ENCODE peak calls at places on chromosome 11, in five cellular contexts. C is neural crest cell; F is glutamatergic neuron; J is CD4-positive, alpha-beta T cell; B is activated CD8-positive, alpha-beta T cell treated with anti-CD3 and anti-CD28 coated beads for 36 hours. Y is an unnamed sample.
A peak's percentile ranks its signal among the peaks of the same experiment; 100 is the strongest.

GRCh38 chr11:43866520-43866919 is 14.1 kb upstream of the ALKBH3 start:
- DNase-seq in C (no peak), J (no peak), F (no peak), B (no peak), Y (no peak)

GRCh38 chr11:117328414-117329010 is 858 bp downstream of the CEP164 start:
- DNase-seq in B (peak; percentile 20), C (no peak), F (no peak), J (no peak), Y (peak; percentile 36)

GRCh38 chr11:64839335-64839734 is 5.1 kb downstream of the CDC42BPG start:
- DNase-seq in F (no peak), C (no peak), J (no peak), B (no peak), Y (no peak)

GRCh38 chr11:19168090-19168489 is 33.7 kb downstream of the CSRP3 start:
- DNase-seq in C (no peak), J (no peak), B (no peak), F (no peak), Y (no peak)

GRCh38 chr11:6350070-6350469 is 29.8 kb upstream of the CAVIN3 start:
- DNase-seq in F (no peak), C (no peak), B (no peak), J (no peak), Y (no peak)

GRCh38 chr11:2519879-2520735 is 75.3 kb downstream of the KCNQ1 start:
- DNase-seq in J (no peak), F (peak; percentile 21), C (no peak), B (no peak), Y (no peak)

GRCh38 chr11:78830277-78830676 is 255.6 kb upstream of the NARS2 start:
- DNase-seq in J (no peak), B (no peak), F (peak; percentile 28), C (no peak), Y (no peak)

GRCh38 chr11:120747801-120748484 is 236.4 kb downstream of the GRIK4 start:
- DNase-seq in C (no peak), B (no peak), F (no peak), J (no peak), Y (no peak)

GRCh38 chr11:125110996-125111340 is 458 bp downstream of the TMEM218 start:
- DNase-seq in F (no peak), J (peak; percentile 3), B (peak; percentile 23), C (no peak), Y (no peak)

GRCh38 chr11:117005758-117006157 is 92.5 kb downstream of the SIK3 start:
- DNase-seq in C (no peak), B (no peak), F (no peak), J (no peak), Y (no peak)

GRCh38 chr11:46920709-46921108 is 2.4 kb upstream of the LRP4 start:
- DNase-seq in B (no peak), J (no peak), C (no peak), F (no peak), Y (no peak)

GRCh38 chr11:8338138-8338537 is 74.5 kb upstream of the LMO1 start:
- DNase-seq in J (no peak), C (peak; percentile 77), F (peak; percentile 77), B (peak; percentile 52), Y (peak; percentile 83)

GRCh38 chr11:5983443-5983842 is 3.3 kb downstream of the OR52L1 start:
- DNase-seq in J (no peak), B (no peak), C (no peak), F (no peak), Y (no peak)

GRCh38 chr11:34929794-34930763 is 13.7 kb downstream of the PDHX start:
- DNase-seq in J (no peak), F (no peak), C (no peak), B (no peak), Y (no peak)

GRCh38 chr11:76163289-76163880 is 42.9 kb downstream of the WNT11 start:
- DNase-seq in F (no peak), J (no peak), C (no peak), B (no peak), Y (no peak)

GRCh38 chr11:72598901-72599300 is 75.3 kb downstream of the PDE2A start:
- DNase-seq in F (peak; percentile 60), J (no peak), B (no peak), C (peak; percentile 51), Y (no peak)

GRCh38 chr11:129922674-129923073 is 27.3 kb upstream of the NFRKB start:
- DNase-seq in B (no peak), C (no peak), F (no peak), J (no peak), Y (no peak)

GRCh38 chr11:123235117-123235686 is 40.2 kb upstream of the CLMP start:
- DNase-seq in C (peak; percentile 14), F (peak; percentile 61), B (peak; percentile 60), J (peak; percentile 39), Y (no peak)

GRCh38 chr11:102010776-102011500 is 36.3 kb upstream of the CFAP300 start:
- DNase-seq in F (peak; percentile 74), B (no peak), C (no peak), J (no peak), Y (no peak)

GRCh38 chr11:134471341-134472187 is 59.5 kb upstream of the B3GAT1 start:
- DNase-seq in C (no peak), F (no peak), J (no peak), B (no peak), Y (no peak)

GRCh38 chr11:103700605-103701004 is 335.8 kb upstream of the DDI1 start:
- DNase-seq in B (no peak), F (no peak), C (no peak), J (no peak), Y (no peak)

GRCh38 chr11:44065851-44066731 is at the start of gene ACCS:
- DNase-seq in B (peak; percentile 95), J (peak; percentile 88), C (peak; percentile 84), F (peak; percentile 92), Y (peak; percentile 88)

GRCh38 chr11:104700609-104701008 is 197.7 kb downstream of the CASP12 start:
- DNase-seq in B (no peak), C (no peak), F (no peak), J (no peak), Y (no peak)

GRCh38 chr11:43518407-43519165 is 159.9 kb downstream of the TTC17 start:
- DNase-seq in B (peak; percentile 16), J (no peak), C (no peak), F (no peak), Y (peak; percentile 27)

GRCh38 chr11:65217441-65218423 is 36.0 kb downstream of the CAPN1 start:
- DNase-seq in B (no peak), F (no peak), C (no peak), J (no peak), Y (peak; percentile 17)

GRCh38 chr11:34274712-34275398 is 83.0 kb downstream of the ABTB2 start:
- DNase-seq in J (no peak), F (no peak), B (no peak), C (no peak), Y (no peak)

GRCh38 chr11:47641585-47642098 is 717 bp downstream of the MTCH2 start:
- DNase-seq in B (no peak), C (no peak), J (no peak), F (no peak), Y (no peak)

GRCh38 chr11:18056561-18057181 is 10.6 kb upstream of the TPH1 start:
- DNase-seq in J (no peak), F (no peak), C (no peak), B (no peak), Y (no peak)

GRCh38 chr11:66292543-66293332 is 1.0 kb downstream of the TMEM151A start:
- DNase-seq in C (no peak), J (no peak), B (no peak), F (no peak), Y (no peak)

GRCh38 chr11:73563539-73564200 is 34.2 kb downstream of the FAM168A start:
- DNase-seq in J (no peak), B (no peak), C (no peak), F (no peak), Y (no peak)

GRCh38 chr11:73376803-73377629 is 817 bp downstream of the RELT start:
- DNase-seq in J (peak; percentile 38), C (peak; percentile 48), F (peak; percentile 48), B (peak; percentile 81), Y (peak; percentile 87)

GRCh38 chr11:62715150-62716130 is 8.0 kb downstream of the GNG3 start:
- DNase-seq in B (no peak), F (no peak), J (no peak), C (no peak), Y (no peak)

GRCh38 chr11:62712861-62713260 is 5.4 kb downstream of the GNG3 start:
- DNase-seq in J (no peak), B (no peak), C (no peak), F (no peak), Y (no peak)

GRCh38 chr11:62716206-62716605 is 8.7 kb downstream of the GNG3 start:
- DNase-seq in B (no peak), J (no peak), F (no peak), C (no peak), Y (no peak)

GRCh38 chr11:62712413-62712812 is 4.9 kb downstream of the GNG3 start:
- DNase-seq in F (no peak), B (no peak), J (no peak), C (no peak), Y (no peak)

DNA sequence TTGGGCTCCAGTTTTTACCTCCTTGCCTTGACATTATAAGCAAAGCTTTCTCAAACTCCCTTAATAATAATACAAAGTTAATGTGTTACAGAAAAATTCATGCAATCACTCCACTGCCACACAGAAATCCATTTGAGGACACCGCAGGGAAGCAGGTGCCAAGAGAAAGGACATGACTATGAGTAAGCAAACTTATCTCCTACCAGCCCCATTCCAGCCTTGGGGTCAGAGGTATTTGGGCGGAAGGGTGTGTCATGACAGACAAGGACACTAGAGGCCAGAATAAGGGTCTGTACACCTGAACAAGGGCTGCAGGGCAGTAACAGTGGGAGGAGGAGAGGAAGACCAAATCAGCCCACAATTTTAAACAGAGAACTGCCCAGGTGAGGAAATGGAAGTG is 5.9 kb downstream of the GNG3 start:
- DNase-seq in F (no peak), C (no peak), B (no peak), J (no peak), Y (no peak)
- TF ChIP-seq CTCF in F (no peak), C (no peak), B (no peak), J (no peak), Y (no peak)

GRCh38 chr11:119356349-119357031 is 10.0 kb upstream of the MFRP start:
- DNase-seq in F (peak; percentile 83), C (peak; percentile 85), J (peak; percentile 66), B (peak; percentile 80), Y (peak; percentile 91)
- TF ChIP-seq CTCF in F (peak; percentile 99), C (peak; percentile 99), J (peak; percentile 99), B (peak; percentile 100), Y (peak; percentile 98)

DNA sequence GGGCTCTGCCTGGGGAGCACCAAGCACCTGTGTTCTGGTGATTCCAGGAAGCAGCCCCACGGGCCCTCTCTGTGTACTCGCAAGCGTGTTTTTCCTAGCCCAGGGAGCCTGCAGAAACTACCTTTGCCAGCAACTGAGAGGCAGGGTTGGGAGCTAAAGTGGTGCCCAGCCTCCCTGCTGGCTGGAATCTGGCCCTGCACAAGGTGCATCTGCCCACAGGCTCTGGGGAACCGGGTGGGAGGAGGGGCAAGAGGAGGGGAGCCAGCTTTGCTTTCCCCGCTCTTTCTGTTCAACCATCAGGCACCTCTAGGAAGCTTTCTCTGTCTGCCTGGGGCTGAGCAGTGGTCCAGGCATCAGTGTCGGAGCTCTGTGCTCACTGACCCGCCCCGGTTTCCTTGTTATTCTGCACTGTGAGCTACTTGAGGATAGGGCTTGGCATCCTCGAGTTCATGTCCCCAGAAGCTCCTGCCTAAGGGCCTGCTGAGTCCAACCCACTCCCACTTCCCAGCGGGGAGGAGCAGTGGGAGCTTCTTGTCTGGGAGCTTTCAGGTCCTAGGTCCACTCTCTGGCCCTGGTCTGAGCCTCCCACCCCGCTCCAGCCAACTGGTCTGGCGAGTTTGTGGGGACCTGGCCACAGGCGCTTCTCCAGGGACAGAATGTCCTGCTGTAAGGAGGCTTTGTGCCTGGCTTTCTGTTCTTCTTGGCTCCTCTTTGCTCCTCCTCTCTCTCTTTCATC is 14.9 kb downstream of the DAGLA start:
- DNase-seq in J (no peak), F (peak; percentile 17), C (no peak), B (no peak), Y (no peak)
- TF ChIP-seq CTCF in J (no peak), F (no peak), C (peak; percentile 49), B (no peak), Y (no peak)

GRCh38 chr11:850777-851762 is 8.4 kb downstream of the TSPAN4 start:
- DNase-seq in J (no peak), C (no peak), B (peak; percentile 40), F (peak; percentile 69), Y (peak; percentile 67)
- TF ChIP-seq CTCF in J (no peak), C (no peak), B (no peak), F (no peak), Y (no peak)

Y was measured in GM13976.